ENCODE peak calls at places on chromosomes 6 and 20, in four cellular contexts. One of them, this sample, is unnamed. For H3K4me1 and H3K36me3, the result is how much of the 10 kb centered on the place peaks cover.

GRCh38 chr6:112881828-112882227 is 534.7 kb downstream of the RFPL4B start:
- DNase-seq in endodermal cell: no peak
- DNase-seq in small intestine: no peak
- DNase-seq in Peyer's patch: no peak
- DNase-seq in this sample: no peak

GRCh38 chr6:164419099-164419498 is 890.3 kb downstream of the C6orf118 start:
- DNase-seq in endodermal cell: no peak
- DNase-seq in Peyer's patch: no peak
- DNase-seq in small intestine: no peak
- DNase-seq in this sample: no peak

GRCh38 chr6:35302604-35303218 is 5.1 kb downstream of the DEF6 start:
- DNase-seq in Peyer's patch: peak
- DNase-seq in small intestine: peak
- DNase-seq in endodermal cell: peak
- DNase-seq in this sample: peak

GRCh38 chr6:132122871-132123270 is 171.7 kb upstream of the CCN2 start:
- DNase-seq in small intestine: no peak
- DNase-seq in endodermal cell: no peak
- DNase-seq in Peyer's patch: no peak
- DNase-seq in this sample: no peak

GRCh38 chr20:53660078-53660909 is 66.7 kb upstream of the ZNF217 start:
- DNase-seq in endodermal cell: no peak
- DNase-seq in Peyer's patch: peak
- DNase-seq in small intestine: peak
- DNase-seq in this sample: no peak

GRCh38 chr20:5270608-5271007 is 46.1 kb downstream of the PROKR2 start:
- DNase-seq in endodermal cell: peak
- DNase-seq in Peyer's patch: no peak
- DNase-seq in small intestine: no peak
- DNase-seq in this sample: no peak

GRCh38 chr20:45933231-45934045 is 1.0 kb upstream of the PCIF1 start:
- DNase-seq in small intestine: peak
- DNase-seq in endodermal cell: peak
- DNase-seq in Peyer's patch: peak
- DNase-seq in this sample: peak

GRCh38 chr20:14700641-14700965 is 363.2 kb upstream of the FLRT3 start:
- DNase-seq in endodermal cell: no peak
- DNase-seq in small intestine: peak
- DNase-seq in Peyer's patch: no peak
- DNase-seq in this sample: no peak

GRCh38 chr6:73644941-73645591 is 8.7 kb downstream of the SLC17A5 start:
- DNase-seq in Peyer's patch: no peak
- DNase-seq in endodermal cell: no peak
- DNase-seq in small intestine: no peak
- DNase-seq in this sample: no peak

GRCh38 chr20:38121741-38122140 is 43.3 kb downstream of the TGM2 start:
- DNase-seq in endodermal cell: peak
- DNase-seq in Peyer's patch: no peak
- DNase-seq in small intestine: no peak
- DNase-seq in this sample: no peak

GRCh38 chr6:10555625-10556309 is 34.6 kb downstream of the GCNT2 start:
- DNase-seq in Peyer's patch: peak
- DNase-seq in small intestine: no peak
- DNase-seq in endodermal cell: peak
- DNase-seq in this sample: no peak

GRCh38 chr20:15676815-15677214 is 896.4 kb downstream of the KIF16B start:
- DNase-seq in small intestine: no peak
- DNase-seq in Peyer's patch: no peak
- DNase-seq in endodermal cell: no peak
- DNase-seq in this sample: no peak

GRCh38 chr6:80186082-80186481 is 79.6 kb downstream of the BCKDHB start:
- DNase-seq in endodermal cell: peak
- DNase-seq in small intestine: no peak
- DNase-seq in Peyer's patch: no peak
- DNase-seq in this sample: no peak

GRCh38 chr6:7546832-7547714 is 5.6 kb downstream of the DSP start:
- DNase-seq in small intestine: peak
- DNase-seq in Peyer's patch: no peak
- DNase-seq in endodermal cell: peak
- DNase-seq in this sample: no peak

GRCh38 chr6:12709116-12709515 is 7.5 kb upstream of the PHACTR1 start:
- DNase-seq in small intestine: no peak
- DNase-seq in Peyer's patch: no peak
- DNase-seq in endodermal cell: peak
- DNase-seq in this sample: no peak

GRCh38 chr6:39602590-39603319 is 122.5 kb downstream of the KIF6 start:
- DNase-seq in Peyer's patch: no peak
- DNase-seq in endodermal cell: no peak
- DNase-seq in small intestine: no peak
- DNase-seq in this sample: no peak

GRCh38 chr6:2854394-2854982 is 12.8 kb upstream of the SERPINB1 start:
- DNase-seq in small intestine: no peak
- DNase-seq in Peyer's patch: no peak
- DNase-seq in endodermal cell: peak
- DNase-seq in this sample: no peak

GRCh38 chr6:111086685-111087084 is 618 bp upstream of the SLC16A10 start:
- DNase-seq in endodermal cell: no peak
- DNase-seq in Peyer's patch: no peak
- DNase-seq in small intestine: no peak
- DNase-seq in this sample: no peak

GRCh38 chr6:22512716-22513452 is 56.5 kb upstream of the HDGFL1 start:
- DNase-seq in endodermal cell: no peak
- DNase-seq in Peyer's patch: no peak
- DNase-seq in small intestine: no peak
- DNase-seq in this sample: no peak

GRCh38 chr20:7841967-7842301 is 98.3 kb downstream of the HAO1 start:
- DNase-seq in Peyer's patch: no peak
- DNase-seq in endodermal cell: peak
- DNase-seq in small intestine: no peak
- DNase-seq in this sample: no peak

GRCh38 chr6:45300776-45301175 is 27.4 kb upstream of the RUNX2 start:
- DNase-seq in small intestine: no peak
- DNase-seq in endodermal cell: no peak
- DNase-seq in Peyer's patch: no peak
- DNase-seq in this sample: no peak

GRCh38 chr6:97423190-97423589 is 140.2 kb upstream of the MMS22L start:
- DNase-seq in endodermal cell: no peak
- DNase-seq in small intestine: no peak
- DNase-seq in Peyer's patch: no peak
- DNase-seq in this sample: no peak

GRCh38 chr20:45322952-45323383 is 14.9 kb upstream of the MATN4 start:
- DNase-seq in small intestine: peak
- DNase-seq in Peyer's patch: peak
- DNase-seq in endodermal cell: no peak
- DNase-seq in this sample: peak

GRCh38 chr6:7914991-7915789 is 4.6 kb upstream of the TXNDC5 start:
- DNase-seq in endodermal cell: peak
- DNase-seq in small intestine: no peak
- DNase-seq in Peyer's patch: peak
- DNase-seq in this sample: no peak

GRCh38 chr6:47169785-47170685 is 127.9 kb upstream of the ADGRF1 start:
- DNase-seq in small intestine: no peak
- DNase-seq in endodermal cell: no peak
- DNase-seq in Peyer's patch: no peak
- DNase-seq in this sample: peak

GRCh38 chr6:21132856-21133610 is 460.5 kb upstream of the SOX4 start:
- DNase-seq in endodermal cell: no peak
- DNase-seq in small intestine: no peak
- DNase-seq in Peyer's patch: no peak
- DNase-seq in this sample: no peak

GRCh38 chr6:10030942-10031537 is 383.8 kb downstream of the TFAP2A start:
- DNase-seq in small intestine: no peak
- DNase-seq in Peyer's patch: no peak
- DNase-seq in endodermal cell: no peak
- DNase-seq in this sample: no peak

DNA sequence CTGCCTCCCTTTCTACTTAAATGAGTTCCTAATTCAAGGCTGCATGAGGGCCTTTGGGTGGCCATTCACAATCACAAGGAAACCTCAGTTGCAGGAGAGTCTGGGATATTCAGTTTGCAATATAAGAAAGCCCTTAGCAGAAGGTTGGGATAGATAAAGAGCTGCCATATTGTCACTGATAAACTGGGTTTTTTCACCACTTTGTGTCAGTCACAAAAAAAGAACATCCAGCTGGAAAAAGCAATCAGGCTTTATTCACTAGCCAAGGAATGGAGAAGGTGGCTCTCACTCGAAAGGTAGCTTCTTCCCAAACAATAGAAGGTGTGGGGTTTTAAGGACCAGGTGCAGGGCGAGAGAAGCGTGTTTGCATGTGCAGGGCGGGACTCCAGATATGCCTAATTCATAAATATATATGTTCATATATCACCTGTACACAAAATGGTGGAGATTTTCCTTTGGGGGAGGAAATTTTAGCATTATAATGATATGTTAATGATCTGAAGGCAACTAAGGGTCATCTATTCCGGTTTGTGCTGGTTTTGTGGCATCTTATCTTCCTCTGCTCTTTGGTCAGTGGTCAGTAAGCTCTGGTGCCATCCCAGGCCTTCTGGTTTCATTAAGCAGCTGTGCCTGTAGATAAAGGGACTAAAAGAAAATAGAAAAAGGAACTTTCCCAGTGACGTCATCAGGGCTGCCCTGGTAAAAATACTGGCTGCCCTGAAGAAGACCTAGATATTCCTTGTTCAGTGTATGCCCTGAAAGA is 97.1 kb upstream of the IYD start:
- DNase-seq in Peyer's patch: no peak
- DNase-seq in small intestine: no peak
- DNase-seq in endodermal cell: no peak
- DNase-seq in this sample: no peak
- H3K4me1 ChIP-seq in Peyer's patch: under half
- H3K4me1 ChIP-seq in small intestine: under half
- H3K4me1 ChIP-seq in endodermal cell: under half
- H3K4me1 ChIP-seq in this sample: under half

GRCh38 chr20:35497780-35498189 is 31.7 kb downstream of the C20orf173 start:
- DNase-seq in small intestine: no peak
- DNase-seq in endodermal cell: no peak
- DNase-seq in Peyer's patch: no peak
- DNase-seq in this sample: no peak

GRCh38 chr20:35492352-35492751 is 37.0 kb downstream of the CEP250 start:
- DNase-seq in small intestine: no peak
- DNase-seq in endodermal cell: no peak
- DNase-seq in Peyer's patch: no peak
- DNase-seq in this sample: no peak

GRCh38 chr20:35496481-35496880 is 33.0 kb downstream of the C20orf173 start:
- DNase-seq in small intestine: no peak
- DNase-seq in endodermal cell: no peak
- DNase-seq in Peyer's patch: no peak
- DNase-seq in this sample: no peak

GRCh38 chr20:35499271-35499670 is 30.2 kb downstream of the C20orf173 start:
- DNase-seq in endodermal cell: no peak
- DNase-seq in small intestine: no peak
- DNase-seq in Peyer's patch: no peak
- DNase-seq in this sample: no peak

GRCh38 chr20:35497320-35497719 is 32.1 kb downstream of the C20orf173 start:
- DNase-seq in Peyer's patch: no peak
- DNase-seq in small intestine: no peak
- DNase-seq in endodermal cell: no peak
- DNase-seq in this sample: no peak
- H3K36me3 ChIP-seq in Peyer's patch: under half
- H3K36me3 ChIP-seq in small intestine: under half
- H3K36me3 ChIP-seq in endodermal cell: under half
- H3K36me3 ChIP-seq in this sample: under half

GRCh38 chr6:166950443-166950821 is 5.9 kb downstream of the RNASET2 start:
- DNase-seq in small intestine: peak
- DNase-seq in endodermal cell: peak
- DNase-seq in Peyer's patch: peak
- DNase-seq in this sample: no peak
- H3K4me3 ChIP-seq in small intestine: no peak
- H3K4me3 ChIP-seq in endodermal cell: no peak
- H3K4me3 ChIP-seq in Peyer's patch: no peak
- H3K4me3 ChIP-seq in this sample: no peak

GRCh38 chr6:37131960-37132253 is 38.0 kb upstream of the PIM1 start:
- DNase-seq in small intestine: no peak
- DNase-seq in Peyer's patch: no peak
- DNase-seq in endodermal cell: no peak
- DNase-seq in this sample: no peak
- H3K4me1 ChIP-seq in small intestine: under half
- H3K4me1 ChIP-seq in Peyer's patch: under half
- H3K4me1 ChIP-seq in endodermal cell: under half
- H3K4me1 ChIP-seq in this sample: half or more

GRCh38 chr20:36549628-36549941 is 8.3 kb downstream of the MYL9 start:
- DNase-seq in small intestine: no peak
- DNase-seq in Peyer's patch: no peak
- DNase-seq in endodermal cell: peak
- DNase-seq in this sample: no peak

GRCh38 chr20:36547186-36548005 is 6.1 kb downstream of the MYL9 start:
- DNase-seq in endodermal cell: peak
- DNase-seq in Peyer's patch: no peak
- DNase-seq in small intestine: no peak
- DNase-seq in this sample: no peak

GRCh38 chr20:36546111-36546736 is 4.9 kb downstream of the MYL9 start:
- DNase-seq in Peyer's patch: no peak
- DNase-seq in small intestine: no peak
- DNase-seq in endodermal cell: no peak
- DNase-seq in this sample: no peak

GRCh38 chr20:36548704-36549627 is 7.6 kb downstream of the MYL9 start:
- DNase-seq in endodermal cell: no peak
- DNase-seq in Peyer's patch: no peak
- DNase-seq in small intestine: no peak
- DNase-seq in this sample: no peak

GRCh38 chr20:36548006-36548315 is 6.6 kb downstream of the MYL9 start:
- DNase-seq in endodermal cell: peak
- DNase-seq in small intestine: no peak
- DNase-seq in Peyer's patch: no peak
- DNase-seq in this sample: no peak
- H3K36me3 ChIP-seq in endodermal cell: half or more
- H3K36me3 ChIP-seq in small intestine: under half
- H3K36me3 ChIP-seq in Peyer's patch: under half
- H3K36me3 ChIP-seq in this sample: under half

DNA sequence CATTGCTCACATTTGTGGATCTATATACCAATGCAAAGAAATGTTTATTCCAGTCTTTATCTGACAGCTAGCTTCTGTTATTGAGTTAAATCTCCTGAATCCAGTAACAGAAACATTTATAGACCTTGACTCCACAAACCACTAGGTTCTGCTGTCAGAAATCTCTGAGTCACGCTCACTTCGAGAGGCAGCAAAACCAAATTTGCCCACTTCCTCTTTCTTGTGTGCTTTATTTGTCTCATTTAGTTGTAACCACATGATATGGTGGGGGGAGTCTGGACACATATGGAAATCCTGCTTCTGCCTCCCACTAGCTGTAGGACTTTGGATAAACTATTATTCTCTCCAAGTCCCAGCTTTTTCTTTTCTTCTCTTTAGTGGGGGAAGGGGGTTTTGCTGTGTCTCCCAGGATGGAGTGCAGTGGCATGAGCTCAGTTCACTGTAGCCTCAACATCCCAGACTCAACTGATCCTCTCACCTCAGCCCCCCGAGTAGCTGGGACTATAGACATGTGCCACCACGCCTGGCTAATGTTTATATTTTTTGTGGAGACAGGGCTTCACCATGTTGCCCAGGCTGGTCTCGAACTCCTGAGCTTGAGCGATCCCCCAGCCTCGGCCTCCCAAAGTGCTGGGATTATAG is 54.4 kb downstream of the IPCEF1 start:
- DNase-seq in Peyer's patch: peak
- DNase-seq in small intestine: peak
- DNase-seq in endodermal cell: no peak
- DNase-seq in this sample: no peak
- H3K4me3 ChIP-seq in Peyer's patch: no peak
- H3K4me3 ChIP-seq in small intestine: no peak
- H3K4me3 ChIP-seq in endodermal cell: no peak
- H3K4me3 ChIP-seq in this sample: no peak

This sample was measured in PC-9.